ENCODE peak calls at places on chromosomes 5 and 9, in four cellular contexts. V is mesenchymal stem cell, D is IMR-90, N is endodermal cell. Y is an unnamed sample.

GRCh38 chr9:119375892-119376291 is 6.7 kb upstream of the BRINP1 start:
- DNase-seq in V (peak; percentile 1), D (no peak), N (peak; percentile 86), Y (peak; percentile 70)

GRCh38 chr5:164893071-164893470 is 1387.7 kb downstream of the MAT2B start:
- DNase-seq in V (no peak), D (no peak), N (peak; percentile 54), Y (no peak)

GRCh38 chr5:159486836-159487235 is 156.5 kb upstream of the IL12B start:
- DNase-seq in V (no peak), D (no peak), N (no peak), Y (no peak)

GRCh38 chr5:61587120-61587519 is 255.1 kb downstream of the ZSWIM6 start:
- DNase-seq in V (peak; percentile 10), D (no peak), N (no peak), Y (no peak)

GRCh38 chr9:99782962-99783718 is 38.5 kb upstream of the NR4A3 start:
- DNase-seq in V (no peak), D (no peak), N (no peak), Y (no peak)

GRCh38 chr9:1619915-1620705 is 395.0 kb upstream of the SMARCA2 start:
- DNase-seq in V (no peak), D (no peak), N (no peak), Y (no peak)

GRCh38 chr9:71984388-71985069 is 73.1 kb downstream of the C9orf85 start:
- DNase-seq in V (peak; percentile 14), D (peak; percentile 77), N (peak; percentile 65), Y (no peak)

GRCh38 chr5:95620870-95621838 is 1.3 kb downstream of the GPR150 start:
- DNase-seq in V (peak; percentile 43), D (no peak), N (peak; percentile 88), Y (peak; percentile 75)

GRCh38 chr5:95712347-95712958 is 18.7 kb upstream of the RHOBTB3 start:
- DNase-seq in V (peak; percentile 91), D (peak; percentile 90), N (peak; percentile 87), Y (no peak)

GRCh38 chr9:31520301-31521085 is 864.0 kb upstream of the ACO1 start:
- DNase-seq in V (no peak), D (no peak), N (no peak), Y (no peak)

GRCh38 chr9:116156621-116157314 is 3.2 kb downstream of the PAPPA start:
- DNase-seq in V (peak; percentile 88), D (peak; percentile 78), N (peak; percentile 90), Y (peak; percentile 67)

GRCh38 chr9:21591221-21592062 is 109.3 kb upstream of the IFNE start:
- DNase-seq in V (peak; percentile 96), D (peak; percentile 99), N (peak; percentile 88), Y (peak; percentile 18)

GRCh38 chr5:18752317-18752716 is 1118.1 kb downstream of the TAF11L14 start:
- DNase-seq in V (no peak), D (no peak), N (no peak), Y (no peak)

GRCh38 chr9:17531642-17532254 is 47.1 kb upstream of the SH3GL2 start:
- DNase-seq in V (peak; percentile 63), D (peak; percentile 60), N (peak; percentile 81), Y (peak; percentile 65)

GRCh38 chr5:93800988-93801811 is 59.8 kb upstream of the POU5F2 start:
- DNase-seq in V (peak; percentile 66), D (peak; percentile 64), N (no peak), Y (peak; percentile 63)

GRCh38 chr5:142109356-142110045 is 922 bp downstream of the NDFIP1 start:
- DNase-seq in V (peak; percentile 55), D (peak; percentile 15), N (no peak), Y (peak; percentile 39)

GRCh38 chr5:1551913-1552312 is 28.2 kb upstream of the LPCAT1 start:
- DNase-seq in V (no peak), D (no peak), N (no peak), Y (no peak)

GRCh38 chr5:171813270-171813669 is 27.7 kb downstream of the SMIM23 start:
- DNase-seq in V (no peak), D (no peak), N (no peak), Y (no peak)

GRCh38 chr5:124669956-124670671 is 76.3 kb downstream of the ZNF608 start:
- DNase-seq in V (no peak), D (peak; percentile 79), N (no peak), Y (no peak)

GRCh38 chr9:132894343-132894742 is 15.6 kb downstream of the SPACA9 start:
- DNase-seq in V (no peak), D (no peak), N (no peak), Y (no peak)
- H3K36me3 ChIP-seq in V (peaks cover 47% of the 10 kb centered on the region), D (peaks cover 47% of the 10 kb centered on the region), N (peaks cover 64% of the 10 kb centered on the region), Y (no peaks in the 10 kb centered on the region)

GRCh38 chr9:14690986-14691730 is 2.1 kb downstream of the ZDHHC21 start:
- DNase-seq in V (peak; percentile 7), D (no peak), N (no peak), Y (no peak)
- H3K9ac ChIP-seq in V (no peak overlapping the region), D (no peak overlapping the region), N (no peak overlapping the region), Y (no peak overlapping the region)

GRCh38 chr5:176938472-176938871 is 39.3 kb upstream of the HK3 start:
- DNase-seq in V (no peak), D (no peak), N (peak; percentile 57), Y (no peak)
- H3K36me3 ChIP-seq in V (peaks cover 6% of the 10 kb centered on the region), D (peaks cover 23% of the 10 kb centered on the region), N (peaks cover 70% of the 10 kb centered on the region), Y (peaks cover 8% of the 10 kb centered on the region)

DNA sequence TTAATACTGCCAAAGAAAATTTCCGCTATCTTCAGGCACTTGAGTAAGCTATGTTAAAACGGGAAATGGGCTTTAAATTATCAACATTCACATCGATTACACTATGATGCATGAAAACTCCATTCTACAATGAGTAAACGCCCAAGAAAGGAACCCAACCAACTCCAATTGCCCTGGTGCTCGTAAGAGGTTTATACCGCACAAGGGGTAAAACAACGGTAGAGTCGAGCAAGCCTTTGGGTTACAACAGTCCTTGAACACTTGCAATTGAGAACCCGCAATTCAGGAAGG is 988 bp downstream of the AGTPBP1 start:
- DNase-seq in V (no peak), D (peak; percentile 7), N (no peak), Y (no peak)
- H3K9ac ChIP-seq in V (peak overlapping the region; percentile 89), D (peak overlapping the region; percentile 69), N (peak overlapping the region; percentile 62), Y (peak overlapping the region; percentile 45)

DNA sequence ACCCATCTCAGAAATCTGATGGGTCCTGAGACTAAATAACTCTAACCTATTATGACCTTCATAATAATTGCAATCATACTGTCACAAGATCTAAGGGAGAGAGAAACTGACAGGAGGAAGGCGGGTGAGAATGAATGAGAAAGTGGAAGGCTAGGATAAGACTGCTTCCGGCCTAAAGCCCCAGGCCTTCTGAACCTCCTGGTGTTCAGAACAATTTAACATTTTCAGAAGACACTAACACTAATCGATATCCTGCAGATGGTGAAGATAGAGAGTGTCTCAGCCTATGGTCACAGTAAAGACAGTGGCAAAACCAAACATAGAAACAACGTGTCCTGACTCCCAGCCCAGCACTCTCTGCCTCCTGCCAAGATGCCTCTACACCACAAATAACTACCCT is 1.2 kb downstream of the RPS14 start:
- DNase-seq in V (peak; percentile 28), D (no peak), N (no peak), Y (no peak)
- H3K36me3 ChIP-seq in V (peaks cover 41% of the 10 kb centered on the region), D (peaks cover 47% of the 10 kb centered on the region), N (peaks cover 51% of the 10 kb centered on the region), Y (peaks cover 11% of the 10 kb centered on the region)

Y was measured in neural progenitor cell.